ENCODE peak calls at places on chromosomes 16 and 17, in nine cellular contexts. O is AG10803, G is fibroblast of pulmonary artery, K is neural progenitor cell, J is upper lobe of right lung, F is Calu3, U is upper lobe of left lung, P is AG04450, X is MM.1S. H is an unnamed sample.

GRCh38 chr17:34981538-34982241 is 1.4 kb downstream of the LIG3 start:
- DNase-seq in U (no peak), K (peak), J (no peak), O (peak), X (no peak), G (peak), P (no peak), F (no peak), H (no peak)

GRCh38 chr17:64732336-64733006 is 70.4 kb upstream of the SMURF2 start:
- DNase-seq in X (no peak), K (no peak), J (no peak), G (peak), F (no peak), P (no peak), O (peak), U (no peak), H (no peak)

GRCh38 chr16:46954562-46954961 is 18.9 kb downstream of the DNAJA2 start:
- DNase-seq in X (no peak), G (no peak), K (no peak), U (no peak), O (no peak), P (no peak), F (no peak), J (no peak), H (no peak)

GRCh38 chr16:54812229-54812628 is 118.4 kb upstream of the IRX5 start:
- DNase-seq in X (no peak), P (no peak), U (no peak), F (no peak), K (no peak), G (peak), J (no peak), O (peak), H (no peak)

GRCh38 chr16:66406534-66407368 is 20.3 kb upstream of the BEAN1 start:
- DNase-seq in X (peak), F (peak), K (peak), J (peak), P (no peak), G (peak), U (peak), O (peak), H (peak)

GRCh38 chr16:29765167-29766032 is 12.7 kb upstream of the ZG16 start:
- DNase-seq in O (no peak), X (no peak), P (no peak), K (no peak), J (peak), F (peak), U (peak), G (no peak), H (no peak)

GRCh38 chr17:16286009-16286946 is 67.0 kb downstream of the CENPV start:
- DNase-seq in K (peak), O (peak), J (peak), F (peak), G (peak), U (peak), P (peak), X (no peak), H (peak)

GRCh38 chr16:89599451-89599858 is 14.0 kb upstream of the DPEP1 start:
- DNase-seq in J (no peak), O (no peak), F (peak), X (peak), U (no peak), P (no peak), K (peak), G (no peak), H (no peak)

GRCh38 chr16:88431651-88432050 is 21.4 kb upstream of the ZFPM1 start:
- DNase-seq in F (no peak), G (no peak), J (no peak), U (no peak), K (no peak), O (no peak), P (no peak), X (no peak), H (no peak)

GRCh38 chr16:88287219-88287618 is 95.5 kb upstream of the ZNF469 start:
- DNase-seq in G (peak), K (no peak), O (no peak), P (no peak), X (peak), J (no peak), U (no peak), F (peak), H (no peak)

DNA sequence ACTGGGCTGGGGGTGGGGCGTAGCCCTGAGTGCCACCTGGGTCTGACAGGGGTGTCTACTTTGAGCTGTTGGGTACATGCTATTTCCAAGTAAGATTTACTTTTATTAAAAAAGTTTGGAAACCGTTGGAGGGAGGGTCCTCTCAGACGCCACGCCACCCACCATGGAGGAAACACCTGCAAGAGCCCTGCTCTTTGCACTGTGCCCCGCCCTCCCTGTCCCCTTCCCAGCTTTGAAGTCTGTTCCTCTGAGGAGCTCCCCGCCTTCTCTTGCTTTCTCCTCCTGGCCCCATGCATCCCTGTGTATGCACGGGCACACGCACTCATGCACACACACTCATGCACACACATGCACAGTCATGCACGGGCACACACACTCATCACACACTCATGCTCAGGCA is 15.5 kb downstream of the ADGRG1 start:
- DNase-seq in G (no peak), K (no peak), U (no peak), F (no peak), J (no peak), P (no peak), X (no peak), O (no peak), H (no peak)
- TF ChIP-seq CTCF in G (no peak), K (no peak), U (no peak), F (no peak), J (no peak), P (no peak), X (no peak), O (no peak), H (no peak)

DNA sequence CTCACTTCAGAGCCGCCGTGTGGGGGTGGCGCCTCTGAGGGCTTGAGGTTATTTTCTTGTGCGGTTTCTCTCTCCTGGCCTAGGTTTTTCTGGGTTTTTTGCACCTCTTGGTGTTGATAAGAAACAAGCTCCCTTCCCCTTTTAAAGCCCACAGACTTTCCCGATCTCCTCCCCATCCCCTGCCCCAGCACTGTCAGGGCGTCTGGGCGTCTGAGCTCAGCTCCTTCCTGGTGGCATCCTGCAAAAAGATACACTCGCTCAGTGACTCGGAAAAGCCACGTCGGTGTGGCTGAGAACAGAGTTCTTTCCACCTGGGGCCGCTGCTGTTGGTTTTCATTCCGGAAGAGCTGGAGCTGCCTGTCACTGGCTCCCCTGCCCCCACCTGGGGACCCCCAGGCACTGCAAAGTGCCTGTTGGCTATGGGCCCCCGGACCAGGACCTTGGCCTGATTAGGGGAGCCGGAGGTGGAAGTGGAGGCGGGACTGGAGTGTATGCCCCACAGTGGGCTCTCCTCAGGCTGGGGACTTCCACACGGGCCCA is 14.5 kb downstream of the BAIAP2 start:
- DNase-seq in G (no peak), K (no peak), F (peak), U (no peak), X (no peak), O (no peak), J (no peak), P (no peak), H (no peak)
- TF ChIP-seq CTCF in G (no peak), K (no peak), F (no peak), U (no peak), X (no peak), O (no peak), J (no peak), P (no peak), H (no peak)

DNA sequence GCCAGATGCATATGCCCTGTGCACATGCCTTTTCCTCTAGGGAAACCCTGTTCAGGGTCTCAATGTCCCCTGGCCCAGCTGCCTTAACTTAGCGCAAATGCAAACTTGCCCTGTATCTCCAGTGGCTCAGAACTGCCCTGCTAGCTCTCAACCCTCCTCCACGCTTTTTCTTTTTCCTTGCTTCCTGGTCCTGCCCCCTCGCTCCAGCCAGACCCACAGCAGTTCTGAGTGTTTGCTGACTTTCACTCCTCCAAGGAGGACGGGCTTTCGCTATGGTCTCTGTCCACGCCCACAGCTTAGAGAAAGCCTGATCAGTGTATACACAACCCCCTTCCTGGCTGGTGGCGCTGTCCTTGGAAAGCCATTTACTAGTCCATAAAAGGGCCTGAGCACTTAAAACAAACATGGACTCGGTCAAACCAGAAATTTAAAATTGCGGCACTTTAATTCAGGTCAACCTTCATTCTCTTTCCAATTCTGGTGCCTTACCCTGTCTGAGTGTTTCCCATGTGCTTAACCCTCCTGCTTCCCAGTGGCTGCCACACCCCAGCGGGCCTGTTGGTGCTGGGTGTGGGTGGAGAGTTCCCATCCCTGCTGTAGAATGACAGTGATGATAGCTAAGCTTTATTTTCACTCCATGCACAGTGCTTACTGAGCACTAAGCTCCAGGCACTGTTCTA is 15.6 kb upstream of the TMEM98 start:
- DNase-seq in J (peak), G (peak), O (peak), K (peak), U (peak), X (no peak), P (peak), F (no peak), H (no peak)
- TF ChIP-seq CTCF in J (peak), G (no peak), O (peak), K (no peak), U (no peak), X (no peak), P (peak), F (no peak), H (no peak)

GRCh38 chr17:19338031-19338990 is 24.2 kb downstream of the B9D1 start:
- DNase-seq in O (peak), J (peak), P (no peak), X (peak), G (peak), K (peak), U (peak), F (peak), H (no peak)
- TF ChIP-seq CTCF in O (peak), J (peak), P (peak), X (peak), G (peak), K (peak), U (peak), F (peak), H (no peak)

DNA sequence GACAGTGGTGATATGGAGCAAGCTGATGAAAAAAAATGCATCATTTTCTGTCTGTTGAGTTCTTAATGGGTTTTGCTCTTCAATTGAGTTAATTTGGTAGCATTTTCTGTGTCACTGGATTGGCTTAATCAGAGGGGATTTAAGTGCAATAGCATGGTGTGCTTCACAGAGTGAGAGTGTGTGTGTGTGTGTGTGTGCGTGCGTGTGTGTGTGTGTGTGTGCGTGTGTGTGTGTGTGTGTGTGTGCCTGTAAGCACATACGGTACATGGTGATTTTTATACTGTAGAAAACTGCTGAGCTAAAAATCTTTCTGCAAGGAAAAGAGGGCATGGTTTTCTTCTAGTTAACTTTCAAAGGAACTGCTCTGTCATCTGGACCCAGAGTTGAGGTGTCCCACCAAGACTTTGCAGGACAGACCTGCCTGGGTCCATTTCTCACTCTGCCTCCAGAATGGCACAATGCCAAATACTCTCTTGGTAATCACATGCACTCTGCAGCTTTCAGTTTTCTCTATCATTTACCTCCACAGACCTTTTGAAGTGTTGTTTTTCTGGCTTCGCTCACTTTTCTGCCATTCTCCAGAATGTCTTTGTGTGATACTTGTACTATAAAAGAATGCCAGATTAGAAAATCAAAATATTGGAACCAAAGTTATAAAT is 952.6 kb upstream of the SOX9 start:
- DNase-seq in X (no peak), U (no peak), O (no peak), G (no peak), F (no peak), K (no peak), P (no peak), J (no peak), H (no peak)
- TF ChIP-seq CTCF in X (no peak), U (no peak), O (no peak), G (no peak), F (no peak), K (no peak), P (no peak), J (no peak), H (no peak)

DNA sequence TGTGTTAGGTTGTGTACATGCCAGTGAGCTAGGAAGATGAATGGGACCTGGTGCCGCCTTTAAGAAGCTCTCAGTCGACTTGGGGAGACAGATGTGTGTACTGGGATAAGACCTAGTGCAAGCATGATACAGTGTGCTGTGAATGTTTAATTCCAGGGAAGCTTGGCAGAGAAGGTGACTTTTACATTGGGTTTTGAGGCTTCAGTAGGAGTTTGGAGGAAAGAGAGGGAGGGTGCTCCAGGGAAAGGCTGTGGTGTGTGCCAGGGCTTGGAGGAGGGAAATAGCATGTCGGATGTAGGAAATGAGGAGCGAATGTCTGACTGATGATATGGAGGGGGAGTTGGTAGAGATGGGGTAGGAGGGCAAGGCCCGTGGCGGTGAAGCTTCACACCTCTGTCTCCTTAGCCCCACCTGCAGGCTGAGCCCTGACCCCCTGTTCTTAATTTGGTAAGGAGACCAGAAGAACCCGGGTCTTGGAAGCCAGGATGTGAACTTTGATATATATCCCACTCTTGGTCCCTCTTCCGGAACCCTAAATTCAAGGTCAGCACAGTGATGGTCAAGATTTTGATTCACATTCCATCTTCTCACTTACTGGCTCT is 76.6 kb downstream of the PLCG2 start:
- DNase-seq in K (no peak), P (no peak), J (no peak), G (no peak), X (no peak), U (no peak), O (no peak), F (no peak), H (no peak)
- TF ChIP-seq CTCF in K (peak), P (no peak), J (no peak), G (no peak), X (no peak), U (no peak), O (no peak), F (no peak), H (no peak)